ENCODE peak calls at places on chromosome 6, in nine cellular contexts. One of them, this sample, is unnamed.

GRCh38 chr6:156866181-156866862 is 89.1 kb downstream of the ARID1B start:
- DNase-seq in BE2C: no peak
- DNase-seq in foreskin fibroblast: peak
- DNase-seq in fibroblast of lung: peak
- DNase-seq in astrocyte of the spinal cord: peak
- DNase-seq in PC-9: no peak
- DNase-seq in SK-N-SH: no peak
- DNase-seq in cardiac fibroblast: no peak
- DNase-seq in tibial artery: no peak
- DNase-seq in this sample: no peak

GRCh38 chr6:90982581-90982980 is 395.7 kb upstream of the MAP3K7 start:
- DNase-seq in fibroblast of lung: no peak
- DNase-seq in PC-9: no peak
- DNase-seq in foreskin fibroblast: no peak
- DNase-seq in SK-N-SH: no peak
- DNase-seq in tibial artery: no peak
- DNase-seq in BE2C: no peak
- DNase-seq in cardiac fibroblast: no peak
- DNase-seq in astrocyte of the spinal cord: no peak
- DNase-seq in this sample: no peak

GRCh38 chr6:44976677-44977405 is 351.3 kb upstream of the RUNX2 start:
- DNase-seq in BE2C: no peak
- DNase-seq in fibroblast of lung: peak
- DNase-seq in foreskin fibroblast: no peak
- DNase-seq in astrocyte of the spinal cord: peak
- DNase-seq in SK-N-SH: no peak
- DNase-seq in PC-9: no peak
- DNase-seq in cardiac fibroblast: peak
- DNase-seq in tibial artery: no peak
- DNase-seq in this sample: no peak

GRCh38 chr6:148345176-148345575 is 2.5 kb downstream of the SASH1 start:
- DNase-seq in PC-9: no peak
- DNase-seq in astrocyte of the spinal cord: no peak
- DNase-seq in foreskin fibroblast: no peak
- DNase-seq in cardiac fibroblast: no peak
- DNase-seq in SK-N-SH: no peak
- DNase-seq in fibroblast of lung: no peak
- DNase-seq in tibial artery: no peak
- DNase-seq in BE2C: no peak
- DNase-seq in this sample: no peak

GRCh38 chr6:160999508-160999907 is 7.9 kb downstream of the MAP3K4 start:
- DNase-seq in tibial artery: no peak
- DNase-seq in astrocyte of the spinal cord: no peak
- DNase-seq in foreskin fibroblast: no peak
- DNase-seq in cardiac fibroblast: no peak
- DNase-seq in BE2C: no peak
- DNase-seq in fibroblast of lung: no peak
- DNase-seq in PC-9: no peak
- DNase-seq in SK-N-SH: no peak
- DNase-seq in this sample: no peak

GRCh38 chr6:36701401-36701991 is 3.9 kb downstream of the RAB44 start:
- DNase-seq in fibroblast of lung: no peak
- DNase-seq in astrocyte of the spinal cord: no peak
- DNase-seq in cardiac fibroblast: no peak
- DNase-seq in tibial artery: peak
- DNase-seq in SK-N-SH: no peak
- DNase-seq in BE2C: no peak
- DNase-seq in PC-9: peak
- DNase-seq in foreskin fibroblast: no peak
- DNase-seq in this sample: no peak

GRCh38 chr6:82818727-82819126 is 246.9 kb downstream of the UBE3D start:
- DNase-seq in SK-N-SH: no peak
- DNase-seq in tibial artery: no peak
- DNase-seq in astrocyte of the spinal cord: peak
- DNase-seq in cardiac fibroblast: peak
- DNase-seq in fibroblast of lung: peak
- DNase-seq in foreskin fibroblast: peak
- DNase-seq in PC-9: peak
- DNase-seq in BE2C: no peak
- DNase-seq in this sample: no peak

GRCh38 chr6:106546322-106547052 is 82.8 kb downstream of the RTN4IP1 start:
- DNase-seq in cardiac fibroblast: peak
- DNase-seq in SK-N-SH: no peak
- DNase-seq in BE2C: no peak
- DNase-seq in astrocyte of the spinal cord: peak
- DNase-seq in PC-9: peak
- DNase-seq in fibroblast of lung: peak
- DNase-seq in tibial artery: no peak
- DNase-seq in foreskin fibroblast: peak
- DNase-seq in this sample: peak

GRCh38 chr6:37131104-37131959 is 38.6 kb upstream of the PIM1 start:
- DNase-seq in SK-N-SH: peak
- DNase-seq in PC-9: peak
- DNase-seq in fibroblast of lung: peak
- DNase-seq in astrocyte of the spinal cord: peak
- DNase-seq in foreskin fibroblast: no peak
- DNase-seq in cardiac fibroblast: peak
- DNase-seq in tibial artery: peak
- DNase-seq in BE2C: peak
- DNase-seq in this sample: no peak

GRCh38 chr6:7201732-7202541 is 94.2 kb downstream of the RREB1 start:
- DNase-seq in astrocyte of the spinal cord: no peak
- DNase-seq in foreskin fibroblast: no peak
- DNase-seq in fibroblast of lung: no peak
- DNase-seq in PC-9: no peak
- DNase-seq in cardiac fibroblast: no peak
- DNase-seq in tibial artery: peak
- DNase-seq in BE2C: no peak
- DNase-seq in SK-N-SH: no peak
- DNase-seq in this sample: peak

GRCh38 chr6:7513534-7513933 is 27.9 kb upstream of the DSP start:
- DNase-seq in tibial artery: no peak
- DNase-seq in PC-9: no peak
- DNase-seq in SK-N-SH: no peak
- DNase-seq in BE2C: no peak
- DNase-seq in astrocyte of the spinal cord: no peak
- DNase-seq in foreskin fibroblast: no peak
- DNase-seq in fibroblast of lung: no peak
- DNase-seq in cardiac fibroblast: no peak
- DNase-seq in this sample: no peak

GRCh38 chr6:33950891-33951889 is 147.4 kb upstream of the MLN start:
- DNase-seq in fibroblast of lung: no peak
- DNase-seq in SK-N-SH: no peak
- DNase-seq in foreskin fibroblast: no peak
- DNase-seq in PC-9: no peak
- DNase-seq in astrocyte of the spinal cord: no peak
- DNase-seq in tibial artery: peak
- DNase-seq in BE2C: no peak
- DNase-seq in cardiac fibroblast: no peak
- DNase-seq in this sample: no peak

GRCh38 chr6:11711644-11711993 is 67.0 kb downstream of the ADTRP start:
- DNase-seq in astrocyte of the spinal cord: no peak
- DNase-seq in foreskin fibroblast: no peak
- DNase-seq in PC-9: no peak
- DNase-seq in SK-N-SH: no peak
- DNase-seq in fibroblast of lung: peak
- DNase-seq in tibial artery: no peak
- DNase-seq in BE2C: no peak
- DNase-seq in cardiac fibroblast: no peak
- DNase-seq in this sample: no peak

GRCh38 chr6:71012871-71013456 is 56.1 kb upstream of the B3GAT2 start:
- DNase-seq in fibroblast of lung: peak
- DNase-seq in SK-N-SH: peak
- DNase-seq in PC-9: peak
- DNase-seq in tibial artery: no peak
- DNase-seq in astrocyte of the spinal cord: peak
- DNase-seq in BE2C: peak
- DNase-seq in foreskin fibroblast: peak
- DNase-seq in cardiac fibroblast: peak
- DNase-seq in this sample: no peak

GRCh38 chr6:163183791-163184190 is 230.7 kb upstream of the QKI start:
- DNase-seq in BE2C: no peak
- DNase-seq in astrocyte of the spinal cord: peak
- DNase-seq in PC-9: no peak
- DNase-seq in fibroblast of lung: peak
- DNase-seq in foreskin fibroblast: no peak
- DNase-seq in cardiac fibroblast: peak
- DNase-seq in tibial artery: no peak
- DNase-seq in SK-N-SH: no peak
- DNase-seq in this sample: no peak

GRCh38 chr6:17281497-17282481 is 628 bp downstream of the RBM24 start:
- DNase-seq in PC-9: peak
- DNase-seq in astrocyte of the spinal cord: peak
- DNase-seq in BE2C: no peak
- DNase-seq in fibroblast of lung: peak
- DNase-seq in tibial artery: peak
- DNase-seq in SK-N-SH: peak
- DNase-seq in foreskin fibroblast: no peak
- DNase-seq in cardiac fibroblast: peak
- DNase-seq in this sample: no peak

GRCh38 chr6:12150812-12151432 is 138.8 kb downstream of the HIVEP1 start:
- DNase-seq in tibial artery: no peak
- DNase-seq in astrocyte of the spinal cord: no peak
- DNase-seq in foreskin fibroblast: no peak
- DNase-seq in cardiac fibroblast: no peak
- DNase-seq in PC-9: peak
- DNase-seq in SK-N-SH: peak
- DNase-seq in fibroblast of lung: no peak
- DNase-seq in BE2C: peak
- DNase-seq in this sample: peak

GRCh38 chr6:155050311-155050710 is 55.2 kb downstream of the TIAM2 start:
- DNase-seq in foreskin fibroblast: no peak
- DNase-seq in tibial artery: no peak
- DNase-seq in BE2C: no peak
- DNase-seq in SK-N-SH: no peak
- DNase-seq in PC-9: no peak
- DNase-seq in astrocyte of the spinal cord: peak
- DNase-seq in cardiac fibroblast: no peak
- DNase-seq in fibroblast of lung: peak
- DNase-seq in this sample: no peak

DNA sequence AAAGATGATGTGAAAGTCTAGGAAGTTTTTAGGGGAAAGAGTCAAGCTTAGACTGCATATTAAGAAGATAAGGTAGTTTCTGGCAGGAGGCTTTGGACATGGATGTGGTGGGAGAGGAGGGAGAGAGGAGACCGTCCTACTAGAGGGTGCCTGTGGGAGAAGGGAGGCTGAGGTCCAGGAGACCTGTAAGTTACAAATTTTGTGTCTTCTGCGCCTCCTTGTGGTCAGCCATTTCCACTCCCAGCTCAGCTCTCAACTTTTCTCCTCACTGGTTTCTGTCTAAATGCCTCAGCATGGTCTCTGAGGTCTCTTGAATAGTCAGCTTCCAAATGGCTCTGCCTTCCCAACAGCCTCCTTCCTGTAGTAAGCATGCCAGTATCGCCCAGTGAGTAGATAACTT is 193.4 kb downstream of the UNC5CL start:
- DNase-seq in SK-N-SH: no peak
- DNase-seq in PC-9: peak
- DNase-seq in tibial artery: no peak
- DNase-seq in cardiac fibroblast: peak
- DNase-seq in foreskin fibroblast: peak
- DNase-seq in astrocyte of the spinal cord: peak
- DNase-seq in BE2C: peak
- DNase-seq in fibroblast of lung: peak
- DNase-seq in this sample: no peak
- TF ChIP-seq CTCF in SK-N-SH: peak
- TF ChIP-seq CTCF in PC-9: peak
- TF ChIP-seq CTCF in tibial artery: peak
- TF ChIP-seq CTCF in cardiac fibroblast: peak
- TF ChIP-seq CTCF in foreskin fibroblast: peak
- TF ChIP-seq CTCF in astrocyte of the spinal cord: peak
- TF ChIP-seq CTCF in BE2C: peak
- TF ChIP-seq CTCF in fibroblast of lung: peak
- TF ChIP-seq CTCF in this sample: peak

GRCh38 chr6:56888687-56889086 is 66.2 kb upstream of the BEND6 start:
- DNase-seq in astrocyte of the spinal cord: no peak
- DNase-seq in BE2C: no peak
- DNase-seq in tibial artery: no peak
- DNase-seq in foreskin fibroblast: no peak
- DNase-seq in fibroblast of lung: no peak
- DNase-seq in PC-9: no peak
- DNase-seq in SK-N-SH: no peak
- DNase-seq in cardiac fibroblast: no peak
- DNase-seq in this sample: no peak

GRCh38 chr6:56889492-56889891 is 65.4 kb upstream of the BEND6 start:
- DNase-seq in SK-N-SH: no peak
- DNase-seq in PC-9: no peak
- DNase-seq in fibroblast of lung: no peak
- DNase-seq in astrocyte of the spinal cord: no peak
- DNase-seq in tibial artery: no peak
- DNase-seq in foreskin fibroblast: no peak
- DNase-seq in BE2C: no peak
- DNase-seq in cardiac fibroblast: no peak
- DNase-seq in this sample: no peak

GRCh38 chr6:56890066-56890465 is 64.8 kb upstream of the BEND6 start:
- DNase-seq in fibroblast of lung: no peak
- DNase-seq in astrocyte of the spinal cord: no peak
- DNase-seq in BE2C: no peak
- DNase-seq in foreskin fibroblast: no peak
- DNase-seq in PC-9: no peak
- DNase-seq in cardiac fibroblast: no peak
- DNase-seq in tibial artery: no peak
- DNase-seq in SK-N-SH: no peak
- DNase-seq in this sample: no peak

GRCh38 chr6:56890683-56891429 is 64.1 kb upstream of the BEND6 start:
- DNase-seq in PC-9: no peak
- DNase-seq in SK-N-SH: no peak
- DNase-seq in foreskin fibroblast: peak
- DNase-seq in astrocyte of the spinal cord: peak
- DNase-seq in BE2C: no peak
- DNase-seq in fibroblast of lung: peak
- DNase-seq in tibial artery: no peak
- DNase-seq in cardiac fibroblast: peak
- DNase-seq in this sample: peak

GRCh38 chr6:56891754-56892153 is 63.2 kb upstream of the BEND6 start:
- DNase-seq in foreskin fibroblast: peak
- DNase-seq in PC-9: no peak
- DNase-seq in SK-N-SH: no peak
- DNase-seq in fibroblast of lung: no peak
- DNase-seq in astrocyte of the spinal cord: no peak
- DNase-seq in BE2C: no peak
- DNase-seq in tibial artery: no peak
- DNase-seq in cardiac fibroblast: no peak
- DNase-seq in this sample: no peak
- TF ChIP-seq CTCF in foreskin fibroblast: no peak
- TF ChIP-seq CTCF in PC-9: no peak
- TF ChIP-seq CTCF in SK-N-SH: peak
- TF ChIP-seq CTCF in fibroblast of lung: no peak
- TF ChIP-seq CTCF in astrocyte of the spinal cord: no peak
- TF ChIP-seq CTCF in BE2C: no peak
- TF ChIP-seq CTCF in tibial artery: no peak
- TF ChIP-seq CTCF in cardiac fibroblast: no peak
- TF ChIP-seq CTCF in this sample: no peak

GRCh38 chr6:151292974-151293373 is 53.2 kb downstream of the AKAP12 start:
- DNase-seq in cardiac fibroblast: peak
- DNase-seq in astrocyte of the spinal cord: peak
- DNase-seq in BE2C: no peak
- DNase-seq in PC-9: no peak
- DNase-seq in foreskin fibroblast: peak
- DNase-seq in fibroblast of lung: peak
- DNase-seq in SK-N-SH: no peak
- DNase-seq in tibial artery: no peak
- DNase-seq in this sample: no peak
- TF ChIP-seq CTCF in cardiac fibroblast: no peak
- TF ChIP-seq CTCF in astrocyte of the spinal cord: no peak
- TF ChIP-seq CTCF in BE2C: no peak
- TF ChIP-seq CTCF in PC-9: no peak
- TF ChIP-seq CTCF in foreskin fibroblast: no peak
- TF ChIP-seq CTCF in fibroblast of lung: no peak
- TF ChIP-seq CTCF in SK-N-SH: no peak
- TF ChIP-seq CTCF in tibial artery: no peak
- TF ChIP-seq CTCF in this sample: no peak

GRCh38 chr6:141610741-141611140 is 522.0 kb upstream of the GJE1 start:
- DNase-seq in foreskin fibroblast: peak
- DNase-seq in astrocyte of the spinal cord: peak
- DNase-seq in SK-N-SH: no peak
- DNase-seq in PC-9: peak
- DNase-seq in BE2C: no peak
- DNase-seq in fibroblast of lung: peak
- DNase-seq in cardiac fibroblast: peak
- DNase-seq in tibial artery: no peak
- DNase-seq in this sample: no peak
- TF ChIP-seq CTCF in foreskin fibroblast: peak
- TF ChIP-seq CTCF in astrocyte of the spinal cord: peak
- TF ChIP-seq CTCF in SK-N-SH: peak
- TF ChIP-seq CTCF in PC-9: peak
- TF ChIP-seq CTCF in BE2C: no peak
- TF ChIP-seq CTCF in fibroblast of lung: peak
- TF ChIP-seq CTCF in cardiac fibroblast: peak
- TF ChIP-seq CTCF in tibial artery: no peak
- TF ChIP-seq CTCF in this sample: no peak

This sample was measured in CD14-positive monocyte.